ENCODE peak calls at places on chromosomes 7 and 10, in five cellular contexts. Z, J, K, E and X are unnamed samples.

GRCh38 chr7:105782391-105783063 is 93.9 kb downstream of the ATXN7L1 start:
- DNase-seq in E (no peak), J (no peak), Z (peak; percentile 94), K (no peak), X (peak; percentile 93)

GRCh38 chr10:24872049-24872789 is 80.2 kb downstream of the PRTFDC1 start:
- DNase-seq in K (no peak), J (no peak), Z (no peak), E (no peak), X (peak; percentile 37)

GRCh38 chr7:122132341-122132740 is 11.7 kb downstream of the AASS start:
- DNase-seq in Z (peak; percentile 66), J (no peak), E (no peak), K (no peak), X (peak; percentile 53)

GRCh38 chr7:17588730-17589129 is 290.3 kb downstream of the AHR start:
- DNase-seq in Z (no peak), E (no peak), K (no peak), J (no peak), X (no peak)

GRCh38 chr10:33675235-33675634 is 340.8 kb upstream of the NRP1 start:
- DNase-seq in J (no peak), Z (no peak), E (no peak), K (no peak), X (no peak)

GRCh38 chr7:131225619-131226101 is 102.0 kb upstream of the MKLN1 start:
- DNase-seq in E (no peak), K (no peak), J (no peak), Z (peak; percentile 61), X (peak; percentile 89)

GRCh38 chr7:46909601-46910051 is 672.3 kb downstream of the TNS3 start:
- DNase-seq in E (no peak), Z (peak; percentile 70), J (no peak), K (no peak), X (peak; percentile 73)

GRCh38 chr7:123220396-123220795 is 20.6 kb upstream of the SLC13A1 start:
- DNase-seq in K (no peak), Z (no peak), J (no peak), E (no peak), X (no peak)

GRCh38 chr7:96321041-96321669 is 743 bp downstream of the SLC25A13 start:
- DNase-seq in E (peak; percentile 82), K (peak; percentile 89), Z (peak; percentile 74), J (peak; percentile 76), X (peak; percentile 89)

GRCh38 chr10:75470901-75471300 is 39.5 kb downstream of the LRMDA start:
- DNase-seq in J (no peak), K (no peak), Z (no peak), E (no peak), X (no peak)

GRCh38 chr7:90686146-90686545 is 90.0 kb downstream of the CDK14 start:
- DNase-seq in E (no peak), Z (no peak), K (no peak), J (no peak), X (no peak)

GRCh38 chr7:87886875-87887274 is 10.6 kb downstream of the DBF4 start:
- DNase-seq in J (no peak), K (no peak), Z (peak; percentile 56), E (no peak), X (peak; percentile 59)

GRCh38 chr7:36484265-36484664 is 94.6 kb downstream of the ANLN start:
- DNase-seq in Z (no peak), E (peak; percentile 23), J (no peak), K (no peak), X (no peak)

GRCh38 chr7:131607291-131608111 is 51.1 kb upstream of the PODXL start:
- DNase-seq in Z (no peak), E (peak; percentile 33), J (no peak), K (peak; percentile 27), X (no peak)

GRCh38 chr7:143002106-143002505 is 24.8 kb downstream of the OR9A2 start:
- DNase-seq in K (no peak), J (no peak), E (no peak), Z (no peak), X (peak; percentile 4)

GRCh38 chr7:67566101-67566500 is 569.5 kb downstream of the TYW1 start:
- DNase-seq in J (no peak), Z (no peak), K (no peak), E (no peak), X (no peak)

DNA sequence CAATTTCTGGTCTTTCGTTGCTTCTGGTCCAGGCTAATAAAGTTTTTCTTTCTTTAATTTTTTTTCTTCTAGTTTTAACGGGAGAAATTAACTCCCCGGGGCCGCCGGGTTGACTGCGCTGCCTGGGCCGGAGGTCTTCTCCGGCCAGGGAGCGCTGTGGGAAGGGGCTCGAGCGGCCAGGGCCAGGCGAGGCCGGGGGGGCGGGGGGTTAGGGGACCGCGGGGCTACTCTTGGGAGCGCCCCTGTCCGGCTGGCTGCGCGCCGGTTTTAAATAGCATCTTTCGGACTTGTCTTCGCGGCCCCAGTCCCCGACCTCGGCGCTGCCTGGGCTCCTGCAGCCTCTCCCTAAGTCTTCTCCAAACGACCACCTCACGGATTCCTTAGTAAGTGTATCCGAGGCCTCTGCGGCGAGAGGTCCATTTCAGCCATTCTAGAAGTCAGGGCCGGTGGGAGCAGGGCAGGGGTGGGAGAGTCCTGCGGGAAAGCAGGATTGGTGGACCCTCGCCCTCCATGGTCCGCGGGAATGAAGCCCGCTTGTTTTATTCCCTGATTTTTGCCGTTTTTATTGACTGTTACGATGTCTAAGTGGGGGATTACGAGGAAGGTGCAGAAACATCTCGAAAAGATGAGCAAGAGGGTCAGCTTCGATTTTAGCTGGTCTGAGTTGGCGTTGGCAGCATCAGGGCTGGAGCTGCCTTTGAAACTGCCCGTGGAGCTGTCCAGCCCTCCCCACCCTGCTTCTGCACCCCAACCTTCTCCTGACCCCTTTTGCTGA is 457 bp downstream of the PHF14 start:
- DNase-seq in E (no peak), J (no peak), K (peak; percentile 57), Z (peak; percentile 44), X (peak; percentile 62)
- H3K18ac ChIP-seq in E (peak overlapping the region; percentile 91), J (peak overlapping the region; percentile 89), K (peak overlapping the region; percentile 87), Z (no peak overlapping the region), X (peak overlapping the region; percentile 46)

GRCh38 chr10:4281207-4281825 is 496.3 kb upstream of the KLF6 start:
- DNase-seq in E (no peak), K (no peak), J (no peak), Z (no peak), X (peak; percentile 18)
- H3K4me1 ChIP-seq in E (peaks cover 12% of the 10 kb centered on the region), K (peaks cover 4% of the 10 kb centered on the region), J (peaks cover 2% of the 10 kb centered on the region), Z (peaks cover 29% of the 10 kb centered on the region), X (peaks cover 8% of the 10 kb centered on the region)

GRCh38 chr7:42940985-42941847 is 9.0 kb downstream of the MRPL32 start:
- DNase-seq in J (peak; percentile 77), E (peak; percentile 77), K (peak; percentile 84), Z (peak; percentile 66), X (peak; percentile 72)
- H3K18ac ChIP-seq in J (no peak overlapping the region), E (no peak overlapping the region), K (no peak overlapping the region), Z (no peak overlapping the region), X (peak overlapping the region; percentile 69)

GRCh38 chr10:113159563-113159962 is 209.5 kb downstream of the TCF7L2 start:
- DNase-seq in E (no peak), J (no peak), Z (no peak), K (no peak), X (no peak)
- H3K4me1 ChIP-seq in E (peaks cover 2% of the 10 kb centered on the region), J (no peaks in the 10 kb centered on the region), Z (peaks cover 7% of the 10 kb centered on the region), K (peaks cover 9% of the 10 kb centered on the region), X (peaks cover 7% of the 10 kb centered on the region)

GRCh38 chr10:94626476-94626875 is 57.1 kb upstream of the CYP2C18 start:
- DNase-seq in E (no peak), J (no peak), K (no peak), Z (no peak), X (no peak)

GRCh38 chr10:94622666-94623205 is 60.8 kb upstream of the CYP2C18 start:
- DNase-seq in E (no peak), J (no peak), K (no peak), Z (no peak), X (no peak)

GRCh38 chr10:94627511-94627910 is 56.0 kb upstream of the CYP2C18 start:
- DNase-seq in E (no peak), K (no peak), J (no peak), Z (no peak), X (no peak)

GRCh38 chr10:94623572-94623971 is 60.0 kb upstream of the CYP2C18 start:
- DNase-seq in J (no peak), E (no peak), Z (no peak), K (peak; percentile 50), X (no peak)
- H3K18ac ChIP-seq in J (no peak overlapping the region), E (no peak overlapping the region), Z (no peak overlapping the region), K (no peak overlapping the region), X (no peak overlapping the region)

DNA sequence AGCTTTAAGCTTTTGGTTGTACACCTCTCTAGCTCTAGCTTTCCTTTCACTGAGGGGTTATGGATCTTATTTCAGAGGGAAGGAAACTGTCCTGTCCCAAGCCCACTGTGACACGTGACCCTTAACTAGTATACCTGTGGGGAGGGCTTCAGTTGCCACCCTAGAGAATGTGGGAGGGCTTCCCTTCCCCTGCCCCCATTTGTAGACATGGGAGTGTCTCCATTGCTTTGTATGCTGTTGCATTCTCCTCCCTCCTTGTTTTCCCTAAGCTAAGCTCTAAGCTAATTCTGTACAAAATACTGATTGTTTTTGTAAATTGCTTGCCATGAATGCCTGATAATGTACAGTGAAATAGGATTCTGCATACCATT is 11.2 kb downstream of the LUC7L2 start:
- DNase-seq in Z (no peak), K (no peak), E (no peak), J (no peak), X (no peak)
- H3K4me1 ChIP-seq in Z (peaks cover 4% of the 10 kb centered on the region), K (peaks cover 5% of the 10 kb centered on the region), E (no peaks in the 10 kb centered on the region), J (no peaks in the 10 kb centered on the region), X (no peaks in the 10 kb centered on the region)

GRCh38 chr7:92242972-92243371 is 2.7 kb downstream of the KRIT1 start:
- DNase-seq in E (no peak), J (no peak), Z (no peak), K (no peak), X (no peak)

GRCh38 chr7:92246363-92247101 is 758 bp downstream of the ANKIB1 start:
- DNase-seq in J (no peak), E (peak; percentile 2), Z (peak; percentile 18), K (peak; percentile 73), X (peak; percentile 55)

GRCh38 chr7:92244803-92245486 is 769 bp downstream of the KRIT1 start:
- DNase-seq in E (no peak), J (peak; percentile 18), K (no peak), Z (peak; percentile 7), X (peak; percentile 67)

GRCh38 chr7:92250603-92251002 is 4.8 kb downstream of the ANKIB1 start:
- DNase-seq in K (no peak), E (no peak), Z (no peak), J (no peak), X (no peak)

DNA sequence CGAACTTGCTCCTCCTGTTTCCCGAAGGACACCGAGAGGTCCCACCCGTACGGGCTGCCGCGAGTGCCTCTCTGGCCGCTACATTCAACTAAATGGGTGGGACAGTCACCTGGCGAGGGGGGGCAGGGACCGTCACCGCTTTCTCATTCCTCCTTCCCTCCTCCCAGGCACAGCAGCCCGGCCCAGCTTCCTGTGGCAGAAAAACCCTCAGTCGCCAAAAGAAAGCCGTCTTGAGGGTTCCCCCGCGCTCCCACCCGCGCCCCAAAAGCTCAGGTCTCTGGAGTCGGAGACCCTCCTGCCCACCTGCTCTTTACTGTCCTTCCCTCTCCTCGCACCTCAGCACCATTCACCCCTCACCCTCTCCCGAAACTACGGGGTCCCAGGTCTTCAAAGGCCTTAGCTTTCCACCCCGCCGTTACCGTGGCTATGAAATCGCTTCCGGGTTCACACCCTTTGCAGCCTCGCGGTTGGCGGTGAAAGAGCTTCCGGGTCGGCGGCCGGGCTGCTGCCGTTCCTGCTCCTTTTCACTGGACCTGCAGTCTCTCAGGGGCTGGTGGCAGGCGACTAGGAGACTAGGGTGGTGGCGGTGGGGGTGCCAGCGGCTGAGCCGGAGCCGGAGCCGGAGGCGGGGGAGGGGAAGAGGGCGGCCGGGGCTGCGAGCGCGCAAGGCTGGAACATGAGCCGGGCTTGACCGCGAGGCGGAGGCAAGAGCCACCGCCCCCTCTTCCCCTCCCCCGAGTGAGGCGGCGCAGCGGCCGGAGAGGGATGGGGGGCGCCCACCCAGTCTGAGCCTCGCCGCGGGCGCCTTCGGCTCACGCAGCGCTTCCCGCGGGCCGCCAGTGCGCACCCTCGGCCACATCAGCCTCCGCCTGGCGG is at the start of the genes ANKIB1 and KRIT1:
- DNase-seq in Z (peak; percentile 67), E (peak; percentile 87), J (peak; percentile 83), K (peak; percentile 91), X (peak; percentile 90)
- H3K18ac ChIP-seq in Z (peak within 1 kb of the TSS; percentile 70), E (peak within 1 kb of the TSS; percentile 92), J (peak within 1 kb of the TSS; percentile 97), K (peak within 1 kb of the TSS; percentile 84), X (peak within 1 kb of the TSS; percentile 98)